ENCODE peak calls at places on chromosomes 5 and 9, in nine cellular contexts. One of them, this sample, is unnamed.

GRCh38 chr9:20191239-20191840 is 402.5 kb upstream of the SLC24A2 start:
- DNase-seq in lower lobe of right lung: no peak
- DNase-seq in neural progenitor cell: no peak
- DNase-seq in sigmoid colon: no peak
- DNase-seq in esophagus squamous epithelium: no peak
- DNase-seq in tibial artery: no peak
- DNase-seq in psoas muscle: no peak
- DNase-seq in left ventricle myocardium inferior: no peak
- DNase-seq in CD8-positive, alpha-beta T cell: no peak
- DNase-seq in this sample: no peak

GRCh38 chr5:161544350-161544765 is 2.2 kb downstream of the GABRB2 start:
- DNase-seq in psoas muscle: no peak
- DNase-seq in tibial artery: peak; percentile 25
- DNase-seq in neural progenitor cell: peak; percentile 82
- DNase-seq in sigmoid colon: no peak
- DNase-seq in lower lobe of right lung: no peak
- DNase-seq in left ventricle myocardium inferior: no peak
- DNase-seq in CD8-positive, alpha-beta T cell: no peak
- DNase-seq in esophagus squamous epithelium: no peak
- DNase-seq in this sample: no peak

GRCh38 chr5:32444191-32444945 is at the start of gene ZFR:
- DNase-seq in CD8-positive, alpha-beta T cell: peak; percentile 92
- DNase-seq in sigmoid colon: peak; percentile 96
- DNase-seq in psoas muscle: peak; percentile 94
- DNase-seq in left ventricle myocardium inferior: peak; percentile 92
- DNase-seq in tibial artery: peak; percentile 91
- DNase-seq in esophagus squamous epithelium: peak; percentile 34
- DNase-seq in neural progenitor cell: peak; percentile 95
- DNase-seq in lower lobe of right lung: peak; percentile 95
- DNase-seq in this sample: peak; percentile 95

GRCh38 chr5:109718216-109718615 is 28.5 kb downstream of the MAN2A1 start:
- DNase-seq in sigmoid colon: no peak
- DNase-seq in neural progenitor cell: no peak
- DNase-seq in tibial artery: no peak
- DNase-seq in psoas muscle: no peak
- DNase-seq in CD8-positive, alpha-beta T cell: no peak
- DNase-seq in esophagus squamous epithelium: no peak
- DNase-seq in left ventricle myocardium inferior: no peak
- DNase-seq in lower lobe of right lung: no peak
- DNase-seq in this sample: no peak

GRCh38 chr5:180027449-180028089 is 44.0 kb downstream of the RNF130 start:
- DNase-seq in neural progenitor cell: peak; percentile 43
- DNase-seq in tibial artery: no peak
- DNase-seq in lower lobe of right lung: no peak
- DNase-seq in sigmoid colon: no peak
- DNase-seq in left ventricle myocardium inferior: no peak
- DNase-seq in psoas muscle: no peak
- DNase-seq in CD8-positive, alpha-beta T cell: no peak
- DNase-seq in esophagus squamous epithelium: no peak
- DNase-seq in this sample: no peak

GRCh38 chr5:16617272-16617973 is 626 bp upstream of the RETREG1 start:
- DNase-seq in psoas muscle: no peak
- DNase-seq in tibial artery: no peak
- DNase-seq in esophagus squamous epithelium: no peak
- DNase-seq in sigmoid colon: no peak
- DNase-seq in left ventricle myocardium inferior: peak; percentile 37
- DNase-seq in CD8-positive, alpha-beta T cell: peak; percentile 66
- DNase-seq in neural progenitor cell: peak; percentile 42
- DNase-seq in lower lobe of right lung: no peak
- DNase-seq in this sample: peak; percentile 14

GRCh38 chr9:69176446-69177135 is 2.5 kb downstream of the TJP2 start:
- DNase-seq in CD8-positive, alpha-beta T cell: no peak
- DNase-seq in tibial artery: peak; percentile 45
- DNase-seq in sigmoid colon: no peak
- DNase-seq in lower lobe of right lung: no peak
- DNase-seq in esophagus squamous epithelium: no peak
- DNase-seq in neural progenitor cell: no peak
- DNase-seq in psoas muscle: no peak
- DNase-seq in left ventricle myocardium inferior: no peak
- DNase-seq in this sample: peak; percentile 37

GRCh38 chr5:179219661-179220620 is 125.3 kb downstream of the ADAMTS2 start:
- DNase-seq in tibial artery: no peak
- DNase-seq in psoas muscle: no peak
- DNase-seq in left ventricle myocardium inferior: no peak
- DNase-seq in CD8-positive, alpha-beta T cell: no peak
- DNase-seq in sigmoid colon: no peak
- DNase-seq in lower lobe of right lung: peak; percentile 42
- DNase-seq in esophagus squamous epithelium: no peak
- DNase-seq in neural progenitor cell: no peak
- DNase-seq in this sample: no peak

GRCh38 chr9:125863920-125864319 is 116.7 kb downstream of the PBX3 start:
- DNase-seq in CD8-positive, alpha-beta T cell: no peak
- DNase-seq in esophagus squamous epithelium: no peak
- DNase-seq in tibial artery: no peak
- DNase-seq in lower lobe of right lung: no peak
- DNase-seq in psoas muscle: no peak
- DNase-seq in sigmoid colon: no peak
- DNase-seq in neural progenitor cell: no peak
- DNase-seq in left ventricle myocardium inferior: no peak
- DNase-seq in this sample: no peak

GRCh38 chr9:70142101-70142500 is 98.5 kb downstream of the MAMDC2 start:
- DNase-seq in neural progenitor cell: no peak
- DNase-seq in tibial artery: no peak
- DNase-seq in left ventricle myocardium inferior: no peak
- DNase-seq in lower lobe of right lung: no peak
- DNase-seq in esophagus squamous epithelium: no peak
- DNase-seq in sigmoid colon: no peak
- DNase-seq in CD8-positive, alpha-beta T cell: no peak
- DNase-seq in psoas muscle: no peak
- DNase-seq in this sample: no peak

GRCh38 chr5:149886697-149887470 is 57.7 kb downstream of the PDE6A start:
- DNase-seq in psoas muscle: no peak
- DNase-seq in lower lobe of right lung: no peak
- DNase-seq in esophagus squamous epithelium: no peak
- DNase-seq in tibial artery: no peak
- DNase-seq in sigmoid colon: no peak
- DNase-seq in neural progenitor cell: no peak
- DNase-seq in CD8-positive, alpha-beta T cell: no peak
- DNase-seq in left ventricle myocardium inferior: no peak
- DNase-seq in this sample: no peak

GRCh38 chr5:33810491-33811120 is 81.2 kb downstream of the ADAMTS12 start:
- DNase-seq in esophagus squamous epithelium: no peak
- DNase-seq in CD8-positive, alpha-beta T cell: no peak
- DNase-seq in psoas muscle: peak; percentile 24
- DNase-seq in tibial artery: no peak
- DNase-seq in sigmoid colon: peak; percentile 84
- DNase-seq in neural progenitor cell: no peak
- DNase-seq in lower lobe of right lung: no peak
- DNase-seq in left ventricle myocardium inferior: no peak
- DNase-seq in this sample: no peak

GRCh38 chr9:3447143-3447542 is 78.7 kb downstream of the RFX3 start:
- DNase-seq in neural progenitor cell: no peak
- DNase-seq in esophagus squamous epithelium: no peak
- DNase-seq in tibial artery: no peak
- DNase-seq in CD8-positive, alpha-beta T cell: no peak
- DNase-seq in psoas muscle: no peak
- DNase-seq in sigmoid colon: no peak
- DNase-seq in left ventricle myocardium inferior: no peak
- DNase-seq in lower lobe of right lung: no peak
- DNase-seq in this sample: no peak

GRCh38 chr9:81032030-81032572 is 657.2 kb downstream of the TLE1 start:
- DNase-seq in left ventricle myocardium inferior: no peak
- DNase-seq in CD8-positive, alpha-beta T cell: no peak
- DNase-seq in esophagus squamous epithelium: no peak
- DNase-seq in neural progenitor cell: no peak
- DNase-seq in psoas muscle: no peak
- DNase-seq in tibial artery: no peak
- DNase-seq in lower lobe of right lung: no peak
- DNase-seq in sigmoid colon: no peak
- DNase-seq in this sample: no peak

GRCh38 chr9:107674252-107674936 is 184.8 kb upstream of the KLF4 start:
- DNase-seq in left ventricle myocardium inferior: no peak
- DNase-seq in neural progenitor cell: no peak
- DNase-seq in CD8-positive, alpha-beta T cell: no peak
- DNase-seq in psoas muscle: no peak
- DNase-seq in lower lobe of right lung: no peak
- DNase-seq in esophagus squamous epithelium: no peak
- DNase-seq in sigmoid colon: no peak
- DNase-seq in tibial artery: no peak
- DNase-seq in this sample: no peak

GRCh38 chr9:118640836-118641557 is 728.2 kb downstream of the BRINP1 start:
- DNase-seq in tibial artery: no peak
- DNase-seq in neural progenitor cell: no peak
- DNase-seq in sigmoid colon: no peak
- DNase-seq in lower lobe of right lung: no peak
- DNase-seq in CD8-positive, alpha-beta T cell: no peak
- DNase-seq in left ventricle myocardium inferior: no peak
- DNase-seq in esophagus squamous epithelium: no peak
- DNase-seq in psoas muscle: no peak
- DNase-seq in this sample: no peak

GRCh38 chr5:14280294-14280854 is 137.2 kb downstream of the TRIO start:
- DNase-seq in sigmoid colon: no peak
- DNase-seq in tibial artery: no peak
- DNase-seq in lower lobe of right lung: no peak
- DNase-seq in esophagus squamous epithelium: no peak
- DNase-seq in CD8-positive, alpha-beta T cell: no peak
- DNase-seq in left ventricle myocardium inferior: no peak
- DNase-seq in psoas muscle: no peak
- DNase-seq in neural progenitor cell: no peak
- DNase-seq in this sample: no peak

GRCh38 chr5:14286007-14286406 is 142.9 kb downstream of the TRIO start:
- DNase-seq in CD8-positive, alpha-beta T cell: no peak
- DNase-seq in tibial artery: no peak
- DNase-seq in left ventricle myocardium inferior: no peak
- DNase-seq in esophagus squamous epithelium: no peak
- DNase-seq in psoas muscle: no peak
- DNase-seq in sigmoid colon: no peak
- DNase-seq in lower lobe of right lung: no peak
- DNase-seq in neural progenitor cell: no peak
- DNase-seq in this sample: no peak

GRCh38 chr5:14277407-14278320 is 134.5 kb downstream of the TRIO start:
- DNase-seq in sigmoid colon: no peak
- DNase-seq in lower lobe of right lung: no peak
- DNase-seq in left ventricle myocardium inferior: no peak
- DNase-seq in esophagus squamous epithelium: no peak
- DNase-seq in tibial artery: no peak
- DNase-seq in neural progenitor cell: no peak
- DNase-seq in psoas muscle: no peak
- DNase-seq in CD8-positive, alpha-beta T cell: no peak
- DNase-seq in this sample: no peak

GRCh38 chr5:14284366-14285148 is 141.4 kb downstream of the TRIO start:
- DNase-seq in tibial artery: no peak
- DNase-seq in CD8-positive, alpha-beta T cell: no peak
- DNase-seq in esophagus squamous epithelium: no peak
- DNase-seq in psoas muscle: no peak
- DNase-seq in sigmoid colon: no peak
- DNase-seq in left ventricle myocardium inferior: no peak
- DNase-seq in lower lobe of right lung: no peak
- DNase-seq in neural progenitor cell: peak; percentile 86
- DNase-seq in this sample: no peak

DNA sequence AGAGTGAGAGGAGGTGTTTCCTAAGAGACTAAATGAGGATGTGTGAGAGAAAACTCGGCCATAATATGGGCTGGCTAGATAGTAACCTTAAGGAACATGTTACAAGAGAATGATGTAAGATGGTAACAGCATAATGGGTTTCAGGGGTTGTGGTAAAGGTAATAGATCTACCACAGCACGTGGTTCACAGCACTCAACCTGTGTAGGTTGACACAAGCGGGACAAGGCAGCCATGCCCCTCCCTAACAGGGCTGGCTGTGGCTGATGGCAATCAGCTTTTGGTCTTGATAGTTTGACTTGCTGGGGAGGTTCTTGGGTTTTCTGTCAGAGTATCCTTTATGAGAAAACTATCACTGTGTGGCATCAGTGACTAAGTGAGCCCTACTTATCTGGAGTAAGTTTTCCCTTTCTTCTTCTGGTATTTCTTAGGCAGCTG is 138.6 kb downstream of the TRIO start:
- DNase-seq in psoas muscle: no peak
- DNase-seq in sigmoid colon: no peak
- DNase-seq in CD8-positive, alpha-beta T cell: no peak
- DNase-seq in tibial artery: no peak
- DNase-seq in esophagus squamous epithelium: no peak
- DNase-seq in neural progenitor cell: no peak
- DNase-seq in lower lobe of right lung: no peak
- DNase-seq in left ventricle myocardium inferior: no peak
- DNase-seq in this sample: no peak
- H3K36me3 ChIP-seq in psoas muscle: no peaks in the 10 kb centered on the region
- H3K36me3 ChIP-seq in sigmoid colon: peaks cover 4% of the 10 kb centered on the region
- H3K36me3 ChIP-seq in CD8-positive, alpha-beta T cell: no peaks in the 10 kb centered on the region
- H3K36me3 ChIP-seq in tibial artery: peaks cover 9% of the 10 kb centered on the region
- H3K36me3 ChIP-seq in esophagus squamous epithelium: no peaks in the 10 kb centered on the region
- H3K36me3 ChIP-seq in neural progenitor cell: no peaks in the 10 kb centered on the region
- H3K36me3 ChIP-seq in lower lobe of right lung: peaks cover 13% of the 10 kb centered on the region
- H3K36me3 ChIP-seq in left ventricle myocardium inferior: no peaks in the 10 kb centered on the region
- H3K36me3 ChIP-seq in this sample: peaks cover 13% of the 10 kb centered on the region

GRCh38 chr5:168575391-168576372 is 3.5 kb downstream of the PANK3 start:
- DNase-seq in esophagus squamous epithelium: no peak
- DNase-seq in lower lobe of right lung: no peak
- DNase-seq in tibial artery: no peak
- DNase-seq in CD8-positive, alpha-beta T cell: no peak
- DNase-seq in sigmoid colon: no peak
- DNase-seq in psoas muscle: no peak
- DNase-seq in neural progenitor cell: no peak
- DNase-seq in left ventricle myocardium inferior: no peak
- DNase-seq in this sample: no peak
- H3K4me3 ChIP-seq in esophagus squamous epithelium: no peak overlapping the region
- H3K4me3 ChIP-seq in lower lobe of right lung: no peak overlapping the region
- H3K4me3 ChIP-seq in tibial artery: no peak overlapping the region
- H3K4me3 ChIP-seq in CD8-positive, alpha-beta T cell: no peak overlapping the region
- H3K4me3 ChIP-seq in sigmoid colon: no peak overlapping the region
- H3K4me3 ChIP-seq in psoas muscle: no peak overlapping the region
- H3K4me3 ChIP-seq in neural progenitor cell: no peak overlapping the region
- H3K4me3 ChIP-seq in left ventricle myocardium inferior: no peak overlapping the region
- H3K4me3 ChIP-seq in this sample: no peak overlapping the region

GRCh38 chr5:75584641-75585040 is 26.6 kb upstream of the ANKDD1B start:
- DNase-seq in psoas muscle: no peak
- DNase-seq in tibial artery: no peak
- DNase-seq in esophagus squamous epithelium: no peak
- DNase-seq in sigmoid colon: no peak
- DNase-seq in lower lobe of right lung: no peak
- DNase-seq in left ventricle myocardium inferior: no peak
- DNase-seq in CD8-positive, alpha-beta T cell: no peak
- DNase-seq in neural progenitor cell: no peak
- DNase-seq in this sample: no peak
- TF ChIP-seq CTCF in psoas muscle: no peak
- TF ChIP-seq CTCF in tibial artery: no peak
- TF ChIP-seq CTCF in esophagus squamous epithelium: no peak
- TF ChIP-seq CTCF in sigmoid colon: no peak
- TF ChIP-seq CTCF in lower lobe of right lung: no peak
- TF ChIP-seq CTCF in left ventricle myocardium inferior: no peak
- TF ChIP-seq CTCF in CD8-positive, alpha-beta T cell: no peak
- TF ChIP-seq CTCF in neural progenitor cell: peak; percentile 31
- TF ChIP-seq CTCF in this sample: peak; percentile 20

DNA sequence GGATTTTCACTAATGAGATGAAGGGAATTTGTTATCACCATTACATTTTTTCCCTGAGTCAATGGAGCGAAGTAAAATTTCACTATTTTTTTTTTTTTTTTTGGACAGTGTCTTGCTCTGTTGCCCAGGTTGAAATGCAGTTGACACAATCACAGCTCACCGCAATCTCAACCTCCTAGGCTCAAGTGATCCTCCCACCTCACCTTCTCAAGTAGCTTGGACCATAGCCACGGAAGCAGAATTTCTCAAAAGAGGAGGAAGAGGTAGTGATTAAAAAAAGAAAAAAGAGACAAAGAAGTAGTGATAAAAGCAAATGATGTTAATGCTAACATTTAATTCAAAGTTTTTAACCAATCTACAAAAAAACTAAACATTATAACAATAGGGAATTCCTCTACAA is 29.8 kb downstream of the ELP1 start:
- DNase-seq in lower lobe of right lung: no peak
- DNase-seq in sigmoid colon: no peak
- DNase-seq in CD8-positive, alpha-beta T cell: no peak
- DNase-seq in tibial artery: no peak
- DNase-seq in neural progenitor cell: no peak
- DNase-seq in psoas muscle: no peak
- DNase-seq in esophagus squamous epithelium: no peak
- DNase-seq in left ventricle myocardium inferior: no peak
- DNase-seq in this sample: no peak
- H3K36me3 ChIP-seq in lower lobe of right lung: peaks cover 96% of the 10 kb centered on the region
- H3K36me3 ChIP-seq in sigmoid colon: peaks cover 42% of the 10 kb centered on the region
- H3K36me3 ChIP-seq in CD8-positive, alpha-beta T cell: peaks cover 46% of the 10 kb centered on the region
- H3K36me3 ChIP-seq in tibial artery: peaks cover 88% of the 10 kb centered on the region
- H3K36me3 ChIP-seq in neural progenitor cell: no peaks in the 10 kb centered on the region
- H3K36me3 ChIP-seq in psoas muscle: peaks cover 17% of the 10 kb centered on the region
- H3K36me3 ChIP-seq in esophagus squamous epithelium: peaks cover 18% of the 10 kb centered on the region
- H3K36me3 ChIP-seq in left ventricle myocardium inferior: peaks cover 97% of the 10 kb centered on the region
- H3K36me3 ChIP-seq in this sample: peaks cover 4% of the 10 kb centered on the region